ENCODE peak calls at places on chromosomes 1 and 21, in six cellular contexts. D is keratinocyte; A is upper lobe of right lung; J is heart right ventricle; M is CD8-positive, alpha-beta T cell; L is OCI-LY7. Q is an unnamed sample.

GRCh38 chr1:200364121-200364759 is 45.6 kb downstream of the ZNF281 start:
- DNase-seq in D (no peak), A (no peak), J (no peak), M (no peak), L (no peak), Q (no peak)

GRCh38 chr1:12275370-12275769 is 45.5 kb downstream of the VPS13D start:
- DNase-seq in D (no peak), A (peak), J (peak), M (peak), L (peak), Q (peak)

GRCh38 chr1:96388421-96389310 is 332.9 kb upstream of the PTBP2 start:
- DNase-seq in D (no peak), A (no peak), J (no peak), M (no peak), L (no peak), Q (no peak)

GRCh38 chr1:180670681-180671080 is 38.9 kb downstream of the XPR1 start:
- DNase-seq in D (no peak), A (no peak), J (no peak), M (no peak), L (no peak), Q (no peak)

GRCh38 chr1:154736840-154737239 is 128.9 kb upstream of the ADAR start:
- DNase-seq in D (no peak), A (no peak), J (no peak), M (no peak), L (no peak), Q (peak)

GRCh38 chr1:207404849-207405525 is 49.1 kb upstream of the CR2 start:
- DNase-seq in D (peak), A (no peak), J (no peak), M (no peak), L (peak), Q (peak)

GRCh38 chr1:66395202-66396061 is 138.5 kb upstream of the SGIP1 start:
- DNase-seq in D (no peak), A (no peak), J (no peak), M (no peak), L (no peak), Q (no peak)

GRCh38 chr1:67691712-67692111 is 6.7 kb downstream of the GADD45A start:
- DNase-seq in D (no peak), A (no peak), J (no peak), M (no peak), L (no peak), Q (no peak)

GRCh38 chr21:44303490-44303981 is 3.7 kb downstream of the PFKL start:
- DNase-seq in D (no peak), A (no peak), J (no peak), M (no peak), L (peak), Q (no peak)

GRCh38 chr21:42513985-42514882 is 582 bp downstream of the SLC37A1 start:
- DNase-seq in D (no peak), A (peak), J (peak), M (peak), L (peak), Q (peak)

GRCh38 chr1:51569284-51570062 is 47.4 kb upstream of the OSBPL9 start:
- DNase-seq in D (peak), A (no peak), J (no peak), M (peak), L (peak), Q (peak)

GRCh38 chr1:44151332-44151731 is 9.9 kb upstream of the KLF18 start:
- DNase-seq in D (no peak), A (no peak), J (no peak), M (no peak), L (no peak), Q (no peak)

GRCh38 chr1:11893907-11894251 is 32.3 kb downstream of the KIAA2013 start:
- DNase-seq in D (no peak), A (peak), J (peak), M (peak), L (peak), Q (peak)

GRCh38 chr1:14712136-14712535 is 113.7 kb downstream of the KAZN start:
- DNase-seq in D (no peak), A (no peak), J (no peak), M (no peak), L (no peak), Q (no peak)

GRCh38 chr1:9400425-9401079 is 107.9 kb downstream of the SPSB1 start:
- DNase-seq in D (no peak), A (no peak), J (peak), M (peak), L (peak), Q (no peak)

GRCh38 chr1:41742219-41742618 is 176.5 kb downstream of the HIVEP3 start:
- DNase-seq in D (no peak), A (peak), J (no peak), M (no peak), L (no peak), Q (peak)

GRCh38 chr1:26531651-26532131 is 2.1 kb downstream of the RPS6KA1 start:
- DNase-seq in D (no peak), A (peak), J (no peak), M (no peak), L (no peak), Q (peak)

GRCh38 chr1:46613661-46614603 is 2.7 kb downstream of the MOB3C start:
- DNase-seq in D (peak), A (peak), J (peak), M (peak), L (peak), Q (peak)

GRCh38 chr1:180046674-180047073 is 92.1 kb downstream of the CEP350 start:
- DNase-seq in D (no peak), A (no peak), J (no peak), M (no peak), L (no peak), Q (no peak)

DNA sequence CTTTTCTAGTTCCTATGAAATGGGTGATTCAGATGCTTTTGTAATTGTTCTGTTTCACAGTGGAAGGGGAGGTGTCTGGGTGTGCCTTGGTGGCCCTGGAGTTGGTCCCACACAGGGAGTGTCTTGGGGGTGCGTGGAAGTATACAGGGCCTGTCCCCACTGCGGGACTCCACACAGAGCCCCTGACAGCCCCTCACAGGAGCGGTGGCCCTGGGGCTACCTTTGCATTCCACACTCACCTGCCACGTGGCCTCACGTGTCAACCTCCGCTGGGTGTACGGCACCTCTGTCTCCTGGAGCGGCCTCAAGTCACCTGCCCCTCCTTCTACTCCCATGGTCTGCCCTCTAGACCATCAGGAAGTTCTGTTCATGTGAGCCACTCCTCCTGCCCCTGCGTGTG is 58.7 kb downstream of the FAAP20 start:
- DNase-seq in D (no peak), A (peak), J (no peak), M (no peak), L (no peak), Q (no peak)
- H3K27ac ChIP-seq in D (peak), A (peak), J (peak), M (no peak), L (no peak), Q (peak)

DNA sequence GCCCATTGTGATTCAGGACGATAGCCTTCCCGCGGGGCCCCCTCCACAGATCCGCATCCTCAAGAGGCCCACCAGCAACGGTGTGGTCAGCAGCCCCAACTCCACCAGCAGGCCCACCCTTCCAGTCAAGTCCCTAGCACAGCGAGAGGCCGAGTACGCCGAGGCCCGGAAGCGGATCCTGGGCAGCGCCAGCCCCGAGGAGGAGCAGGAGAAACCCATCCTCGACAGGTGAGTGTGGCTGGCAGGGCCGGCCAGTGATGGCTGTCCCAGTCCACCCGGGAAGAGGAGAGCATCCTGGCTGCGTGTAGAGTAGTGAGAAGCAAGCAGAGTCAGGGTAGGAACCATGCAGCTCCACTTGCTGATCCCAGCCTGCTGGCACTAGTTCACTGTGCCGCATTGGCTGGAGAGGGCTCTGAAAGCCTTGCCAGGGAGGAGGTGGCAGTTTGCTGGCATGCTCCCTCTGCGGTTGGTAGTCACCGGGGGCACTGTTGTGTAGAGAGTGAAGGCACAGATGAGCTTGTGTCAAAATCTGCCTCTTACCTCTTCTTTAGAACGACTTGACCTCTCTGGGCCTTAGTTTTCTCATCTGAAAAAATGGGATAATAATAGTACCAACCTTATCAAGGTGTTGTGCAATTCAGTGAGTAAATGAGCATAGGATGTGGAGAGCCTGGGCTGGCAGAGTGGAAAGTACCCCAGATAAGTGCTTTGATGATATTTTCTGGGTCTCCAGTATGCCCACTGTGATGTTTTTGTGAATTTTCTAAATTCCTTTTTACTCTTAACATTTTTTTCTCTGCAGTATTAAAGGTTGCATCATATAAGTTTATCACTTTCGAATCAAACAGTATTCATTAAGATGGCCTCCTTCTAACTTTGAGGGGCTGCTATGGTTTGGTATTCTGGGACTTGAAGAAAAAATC is 26.5 kb downstream of the SZRD1 start:
- DNase-seq in D (no peak), A (no peak), J (no peak), M (no peak), L (no peak), Q (no peak)
- TF ChIP-seq CTCF in D (no peak), A (no peak), J (no peak), M (no peak), L (peak), Q (no peak)

DNA sequence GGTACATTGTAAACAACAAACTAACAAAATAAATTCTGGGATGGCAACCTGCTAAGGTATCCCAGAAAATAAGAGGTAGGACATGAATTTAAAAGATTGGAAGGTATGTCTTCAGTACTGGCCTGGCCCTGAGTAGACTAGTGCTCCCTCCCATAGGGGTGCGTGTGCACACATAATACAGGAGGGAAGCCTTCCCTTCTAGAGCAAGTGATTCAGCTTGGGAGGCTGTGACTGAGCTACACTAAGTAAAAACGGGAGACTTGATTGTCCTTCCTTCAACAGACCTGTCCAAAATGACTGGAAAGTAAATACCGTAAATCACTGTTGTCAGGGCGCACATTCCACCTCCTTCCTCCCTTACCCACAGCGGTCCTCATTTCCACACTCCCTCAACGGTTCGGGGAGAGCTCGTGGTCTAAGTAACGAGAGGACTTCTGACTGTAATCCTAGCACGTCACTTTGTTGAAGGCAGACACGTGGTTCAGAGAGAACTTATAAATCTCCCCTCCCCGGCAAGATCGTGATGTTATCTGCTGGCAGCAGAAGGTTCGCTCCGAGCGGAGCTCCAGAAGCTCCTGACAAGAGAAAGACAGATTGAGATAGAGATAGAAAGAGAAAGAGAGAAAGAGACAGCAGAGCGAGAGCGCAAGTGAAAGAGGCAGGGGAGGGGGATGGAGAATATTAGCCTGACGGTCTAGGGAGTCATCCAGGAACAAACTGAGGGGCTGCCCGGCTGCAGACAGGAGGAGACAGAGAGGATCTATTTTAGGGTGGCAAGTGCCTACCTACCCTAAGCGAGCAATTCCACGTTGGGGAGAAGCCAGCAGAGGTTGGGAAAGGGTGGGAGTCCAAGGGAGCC is at the start of gene TGFB2:
- DNase-seq in D (no peak), A (no peak), J (no peak), M (no peak), L (no peak), Q (peak)
- H3K27ac ChIP-seq in D (peak), A (peak), J (peak), M (no peak), L (no peak), Q (peak)

GRCh38 chr1:177913762-177914540 is 55.9 kb downstream of the SEC16B start:
- DNase-seq in D (no peak), A (no peak), J (no peak), M (no peak), L (peak), Q (peak)
- TF ChIP-seq CTCF in D (peak), A (no peak), J (no peak), M (no peak), L (peak), Q (no peak)

GRCh38 chr1:234862944-234863515 is 253.1 kb upstream of the IRF2BP2 start:
- DNase-seq in D (no peak), A (no peak), J (peak), M (no peak), L (no peak), Q (no peak)
- H3K27ac ChIP-seq in D (peak), A (peak), J (peak), M (no peak), L (no peak), Q (peak)